ENCODE peak calls at places on chromosome 22, in ten cellular contexts. T, D, A, H, S, B, M, W, F and Z are unnamed samples.

GRCh38 chr22:47352920-47353700 is 590.7 kb downstream of the TBC1D22A start:
- DNase-seq in A (no peak), S (no peak), D (no peak), W (no peak), H (peak; percentile 17), F (no peak), M (no peak), B (no peak), T (no peak), Z (peak; percentile 24)

GRCh38 chr22:38338772-38339379 is 21.6 kb upstream of the CSNK1E start:
- DNase-seq in T (no peak), A (no peak), F (no peak), B (peak; percentile 3), D (no peak), S (no peak), M (no peak), W (no peak), H (no peak), Z (no peak)

GRCh38 chr22:46087816-46088277 is 62.5 kb upstream of the PPARA start:
- DNase-seq in D (peak; percentile 91), A (no peak), B (peak; percentile 96), H (peak; percentile 88), M (peak; percentile 85), W (no peak), F (no peak), T (no peak), S (no peak), Z (no peak)

GRCh38 chr22:19129871-19130270 is 1.2 kb upstream of the TSSK2 start:
- DNase-seq in D (no peak), M (peak; percentile 67), W (no peak), H (no peak), A (no peak), T (no peak), S (no peak), F (no peak), B (no peak), Z (no peak)

GRCh38 chr22:27385261-27385998 is 416.1 kb downstream of the MN1 start:
- DNase-seq in A (no peak), B (no peak), M (no peak), S (no peak), W (no peak), H (no peak), F (no peak), T (no peak), D (no peak), Z (no peak)

GRCh38 chr22:46641829-46642266 is 21.7 kb downstream of the GRAMD4 start:
- DNase-seq in D (no peak), M (no peak), F (no peak), B (no peak), H (no peak), A (no peak), S (no peak), T (no peak), W (no peak), Z (no peak)

GRCh38 chr22:42962295-42963230 is 52.4 kb downstream of the PACSIN2 start:
- DNase-seq in H (peak; percentile 40), A (no peak), T (no peak), F (no peak), B (no peak), D (no peak), S (no peak), W (no peak), M (peak; percentile 34), Z (no peak)

GRCh38 chr22:45709004-45709739 is 37.5 kb downstream of the ATXN10 start:
- DNase-seq in W (no peak), T (no peak), M (no peak), H (no peak), S (no peak), F (peak; percentile 19), A (no peak), B (no peak), D (no peak), Z (no peak)

GRCh38 chr22:35303029-35303624 is 3.4 kb downstream of the TOM1 start:
- DNase-seq in A (no peak), H (no peak), D (no peak), S (no peak), B (no peak), F (no peak), W (no peak), M (no peak), T (no peak), Z (no peak)

GRCh38 chr22:50483977-50484853 is 2.4 kb upstream of the MIOX start:
- DNase-seq in W (no peak), A (no peak), S (no peak), D (no peak), M (no peak), H (peak; percentile 90), F (no peak), B (no peak), T (no peak), Z (no peak)

GRCh38 chr22:50487290-50488005 is 789 bp downstream of the MIOX start:
- DNase-seq in B (no peak), S (no peak), H (no peak), F (no peak), T (no peak), D (no peak), M (no peak), A (no peak), W (no peak), Z (no peak)

GRCh38 chr22:50483556-50483955 is 2.2 kb downstream of the ADM2 start:
- DNase-seq in H (no peak), A (no peak), M (no peak), T (no peak), D (no peak), W (no peak), S (no peak), F (no peak), B (no peak), Z (no peak)

GRCh38 chr22:50486561-50487289 is at the start of gene MIOX:
- DNase-seq in W (no peak), M (no peak), A (no peak), S (no peak), H (no peak), D (no peak), B (no peak), F (no peak), T (no peak), Z (no peak)

GRCh38 chr22:50485221-50486131 is 1.2 kb upstream of the MIOX start:
- DNase-seq in H (peak; percentile 86), M (no peak), F (no peak), B (no peak), A (no peak), D (peak; percentile 45), W (no peak), S (no peak), T (no peak), Z (no peak)
- TF ChIP-seq CTCF in H (no peak), M (no peak), F (no peak), B (no peak), A (no peak), D (no peak), W (no peak), S (no peak), T (no peak), Z (no peak)

DNA sequence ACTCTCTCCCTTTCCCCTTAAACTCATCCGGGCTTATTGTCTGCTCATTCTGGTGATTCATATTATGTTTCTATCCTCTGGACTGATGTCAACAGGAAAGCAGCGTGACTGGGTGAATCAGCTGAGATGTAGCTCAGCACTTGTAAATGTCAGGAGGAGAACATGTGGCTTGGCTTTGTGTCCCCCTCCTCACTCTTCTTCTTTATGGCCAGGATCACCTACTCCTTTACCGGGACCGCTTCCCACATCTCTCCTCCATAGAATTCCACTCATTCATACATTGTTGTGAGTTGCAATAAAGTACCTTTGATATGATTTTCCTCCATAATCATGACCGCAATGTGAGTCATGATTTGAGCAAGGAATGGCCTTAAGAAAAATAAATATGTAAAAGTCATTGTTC is 15.8 kb upstream of the SYN3 start:
- DNase-seq in A (no peak), T (no peak), H (no peak), F (no peak), D (no peak), B (no peak), W (no peak), S (no peak), M (no peak), Z (no peak)
- TF ChIP-seq CTCF in A (no peak), T (no peak), H (no peak), F (no peak), D (no peak), B (no peak), W (no peak), S (no peak), M (no peak), Z (no peak)

GRCh38 chr22:17906978-17907730 is 117.2 kb downstream of the MICAL3 start:
- DNase-seq in S (no peak), W (no peak), T (no peak), D (no peak), M (no peak), F (no peak), A (no peak), B (no peak), H (no peak), Z (no peak)

GRCh38 chr22:17902960-17903359 is 121.4 kb downstream of the MICAL3 start:
- DNase-seq in B (no peak), H (no peak), W (no peak), F (no peak), A (no peak), D (no peak), T (no peak), S (no peak), M (no peak), Z (no peak)

GRCh38 chr22:17905445-17905844 is 118.9 kb downstream of the MICAL3 start:
- DNase-seq in D (no peak), B (no peak), S (no peak), M (no peak), F (no peak), H (no peak), W (no peak), A (no peak), T (no peak), Z (no peak)

GRCh38 chr22:17907731-17908051 is 116.7 kb downstream of the MICAL3 start:
- DNase-seq in W (no peak), A (no peak), S (no peak), T (no peak), F (no peak), D (no peak), M (no peak), B (no peak), H (no peak), Z (no peak)

GRCh38 chr22:17903564-17904295 is 120.6 kb downstream of the MICAL3 start:
- DNase-seq in B (no peak), W (no peak), H (no peak), M (no peak), A (no peak), D (peak; percentile 56), T (no peak), S (no peak), F (no peak), Z (no peak)
- TF ChIP-seq CTCF in B (no peak), W (no peak), H (no peak), M (no peak), A (no peak), D (no peak), T (no peak), S (no peak), F (no peak), Z (no peak)

GRCh38 chr22:49331223-49331815 is 496.4 kb downstream of the BRD1 start:
- DNase-seq in M (no peak), B (peak; percentile 8), A (no peak), F (no peak), H (peak; percentile 10), W (peak; percentile 13), D (no peak), T (no peak), S (peak; percentile 6), Z (no peak)
- TF ChIP-seq CTCF in M (no peak), B (no peak), A (no peak), F (no peak), H (no peak), W (no peak), D (no peak), T (no peak), S (no peak), Z (no peak)

GRCh38 chr22:36409911-36410756 is 22.4 kb upstream of the MYH9 start:
- DNase-seq in T (peak; percentile 60), D (peak; percentile 87), H (peak; percentile 98), F (peak; percentile 81), W (peak; percentile 64), M (peak; percentile 99), B (peak; percentile 74), A (no peak), S (peak; percentile 94), Z (peak; percentile 92)
- TF ChIP-seq CTCF in T (no peak), D (no peak), H (peak; percentile 45), F (no peak), W (no peak), M (peak; percentile 8), B (no peak), A (no peak), S (no peak), Z (peak; percentile 62)